ENCODE peak calls at places on chromosomes 7 and 10, in five cellular contexts. W, B, V, M and E are unnamed samples.

GRCh38 chr10:18875480-18875879 is 173.1 kb upstream of the MALRD1 start:
- DNase-seq in W (no peak), B (no peak), V (peak), M (no peak), E (no peak)

GRCh38 chr10:13809447-13809846 is 222.7 kb downstream of the PRPF18 start:
- DNase-seq in W (no peak), B (peak), V (no peak), M (no peak), E (peak)

GRCh38 chr10:15408557-15408956 is 37.5 kb upstream of the FAM171A1 start:
- DNase-seq in W (no peak), B (no peak), V (no peak), M (no peak), E (no peak)

GRCh38 chr7:80288175-80289122 is 153.8 kb downstream of the GNAI1 start:
- DNase-seq in W (no peak), B (no peak), V (peak), M (no peak), E (no peak)

GRCh38 chr10:89879121-89879520 is 177.7 kb downstream of the KIF20B start:
- DNase-seq in W (no peak), B (no peak), V (no peak), M (no peak), E (no peak)

GRCh38 chr7:144027070-144027469 is 21.7 kb upstream of the OR2A5 start:
- DNase-seq in W (peak), B (no peak), V (peak), M (no peak), E (peak)

GRCh38 chr7:132390705-132391104 is 185.6 kb downstream of the PLXNA4 start:
- DNase-seq in W (no peak), B (no peak), V (peak), M (no peak), E (peak)

GRCh38 chr10:129140861-129141260 is 326.2 kb upstream of the MGMT start:
- DNase-seq in W (peak), B (no peak), V (no peak), M (no peak), E (no peak)

GRCh38 chr7:96996111-96996936 is 9.0 kb upstream of the DLX6 start:
- DNase-seq in W (no peak), B (peak), V (no peak), M (no peak), E (no peak)

GRCh38 chr10:50552308-50552707 is 71.4 kb downstream of the SGMS1 start:
- DNase-seq in W (no peak), B (no peak), V (peak), M (no peak), E (no peak)

GRCh38 chr7:45092931-45093235 is 4.1 kb upstream of the NACAD start:
- DNase-seq in W (no peak), B (no peak), V (no peak), M (no peak), E (no peak)

GRCh38 chr7:135925205-135925604 is 52.0 kb downstream of the MTPN start:
- DNase-seq in W (no peak), B (no peak), V (peak), M (no peak), E (no peak)

GRCh38 chr10:505459-505858 is 184.0 kb downstream of the DIP2C start:
- DNase-seq in W (no peak), B (no peak), V (no peak), M (no peak), E (no peak)

GRCh38 chr10:74871595-74872382 is 45.4 kb downstream of the KAT6B start:
- DNase-seq in W (no peak), B (no peak), V (no peak), M (peak), E (peak)

GRCh38 chr7:99407849-99408346 is 499 bp downstream of the PDAP1 start:
- DNase-seq in W (peak), B (no peak), V (peak), M (no peak), E (peak)

GRCh38 chr10:44010873-44011602 is 362.4 kb upstream of the ZNF32 start:
- DNase-seq in W (peak), B (no peak), V (peak), M (peak), E (no peak)

GRCh38 chr7:93374345-93374940 is 142.3 kb downstream of the VPS50 start:
- DNase-seq in W (peak), B (no peak), V (peak), M (no peak), E (peak)

GRCh38 chr7:35605760-35606159 is 89.2 kb downstream of the HERPUD2 start:
- DNase-seq in W (no peak), B (no peak), V (peak), M (no peak), E (no peak)

GRCh38 chr10:113550365-113550764 is 2.5 kb upstream of the HABP2 start:
- DNase-seq in W (no peak), B (no peak), V (peak), M (no peak), E (no peak)

GRCh38 chr10:114729103-114729659 is 71.1 kb upstream of the ABLIM1 start:
- DNase-seq in W (no peak), B (no peak), V (no peak), M (no peak), E (no peak)

GRCh38 chr7:91408388-91409154 is 144.3 kb downstream of the FZD1 start:
- DNase-seq in W (no peak), B (no peak), V (no peak), M (no peak), E (no peak)

GRCh38 chr7:35004531-35005096 is 32.7 kb downstream of the DPY19L1 start:
- DNase-seq in W (no peak), B (no peak), V (peak), M (no peak), E (no peak)

GRCh38 chr7:49308787-49309186 is 384.4 kb downstream of the CDC14C start:
- DNase-seq in W (no peak), B (no peak), V (no peak), M (no peak), E (no peak)

GRCh38 chr7:25537678-25538375 is 309.5 kb upstream of the NPVF start:
- DNase-seq in W (no peak), B (no peak), V (no peak), M (no peak), E (no peak)
- H3K4me2 ChIP-seq in W (no peak), B (no peak), V (no peak), M (no peak), E (no peak)

GRCh38 chr7:100818366-100818765 is 9.0 kb downstream of the EPHB4 start:
- DNase-seq in W (no peak), B (no peak), V (no peak), M (no peak), E (no peak)

GRCh38 chr7:100819586-100819985 is 7.7 kb downstream of the EPHB4 start:
- DNase-seq in W (no peak), B (no peak), V (no peak), M (no peak), E (no peak)

GRCh38 chr7:100818825-100819224 is 8.5 kb downstream of the EPHB4 start:
- DNase-seq in W (no peak), B (no peak), V (no peak), M (no peak), E (no peak)

GRCh38 chr7:100812729-100813128 is 14.6 kb downstream of the EPHB4 start:
- DNase-seq in W (no peak), B (no peak), V (no peak), M (no peak), E (no peak)

DNA sequence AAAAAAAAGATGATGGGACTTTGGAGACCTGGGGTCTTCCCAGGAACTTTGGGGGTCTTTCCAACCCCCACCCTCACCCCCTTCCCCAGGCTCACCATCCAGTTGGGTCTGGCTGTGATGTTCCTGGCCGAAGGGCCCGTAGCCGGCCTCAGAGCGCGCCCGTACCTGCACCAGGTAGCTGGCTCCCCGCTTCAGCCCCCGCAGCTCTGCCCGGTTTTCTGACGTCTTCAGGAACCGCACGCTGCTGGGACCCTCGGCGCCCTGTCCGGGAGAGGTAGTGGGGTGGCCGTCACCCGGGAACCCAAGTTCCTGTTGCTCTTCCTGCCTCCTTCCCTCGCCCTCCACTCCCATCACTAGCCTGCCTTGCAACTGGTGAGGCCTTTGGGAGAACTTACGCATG is 10.2 kb downstream of the EPHB4 start:
- DNase-seq in W (no peak), B (no peak), V (no peak), M (no peak), E (no peak)
- H3K4me2 ChIP-seq in W (no peak), B (no peak), V (no peak), M (no peak), E (no peak)

DNA sequence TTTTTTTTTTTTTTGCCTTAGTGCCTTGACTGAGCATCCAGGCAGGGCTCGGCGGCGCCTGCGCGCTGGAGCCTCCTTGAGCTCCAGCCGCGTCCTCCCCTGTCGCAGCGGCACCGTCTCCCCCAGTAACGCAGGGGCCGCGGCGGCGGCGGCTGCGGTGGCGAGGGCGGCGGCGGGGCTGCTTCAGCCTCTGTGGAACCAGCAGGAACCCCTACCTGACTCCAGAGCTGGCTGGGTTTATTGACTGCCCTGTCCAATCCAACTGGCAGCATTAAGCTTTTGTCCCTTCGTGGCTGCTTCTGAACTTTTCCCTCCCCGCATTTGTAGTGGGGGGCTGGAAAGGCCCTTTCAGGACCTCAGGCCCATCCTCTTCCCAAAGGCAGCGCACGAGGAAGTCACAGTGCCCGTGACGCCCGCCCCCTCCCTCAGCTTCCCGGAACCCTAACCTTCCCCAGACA is at the start of gene GPR85:
- DNase-seq in W (no peak), B (peak), V (peak), M (no peak), E (peak)
- H3K4me2 ChIP-seq in W (no peak), B (peak), V (peak), M (no peak), E (peak)

GRCh38 chr10:78451592-78451991 is 417.9 kb downstream of the RPS24 start:
- DNase-seq in W (no peak), B (no peak), V (peak), M (no peak), E (peak)

GRCh38 chr10:78448470-78448869 is 414.8 kb downstream of the RPS24 start:
- DNase-seq in W (no peak), B (no peak), V (no peak), M (no peak), E (no peak)

GRCh38 chr10:78450807-78451485 is 417.3 kb downstream of the RPS24 start:
- DNase-seq in W (no peak), B (no peak), V (no peak), M (no peak), E (no peak)

GRCh38 chr10:78448994-78449418 is 415.3 kb downstream of the RPS24 start:
- DNase-seq in W (peak), B (no peak), V (no peak), M (no peak), E (no peak)

GRCh38 chr10:78450239-78450638 is 416.6 kb downstream of the RPS24 start:
- DNase-seq in W (no peak), B (no peak), V (no peak), M (no peak), E (no peak)
- H3K4me2 ChIP-seq in W (no peak), B (no peak), V (no peak), M (no peak), E (no peak)